ENCODE peak calls at places on chromosomes 1 and 21, in nine cellular contexts. Q, R, X, K, Y, E, L, O and S are unnamed samples. For H3K4me1, the result is how much of the 10 kb centered on the place peaks cover.

GRCh38 chr1:46489169-46489637 is 433 bp upstream of the DMBX1 start:
- DNase-seq in Q (no peak), R (no peak), X (no peak), K (no peak), Y (no peak), E (peak), L (peak), O (no peak), S (no peak)

GRCh38 chr1:222167111-222167510 is 380.8 kb downstream of the HHIPL2 start:
- DNase-seq in Q (no peak), R (peak), X (no peak), K (peak), Y (peak), E (peak), L (no peak), O (peak), S (no peak)

GRCh38 chr1:115980998-115981993 is 5.0 kb downstream of the SLC22A15 start:
- DNase-seq in Q (no peak), R (no peak), X (peak), K (no peak), Y (peak), E (no peak), L (peak), O (no peak), S (no peak)

GRCh38 chr1:30818568-30819243 is 61.1 kb upstream of the LAPTM5 start:
- DNase-seq in Q (no peak), R (no peak), X (no peak), K (no peak), Y (peak), E (no peak), L (no peak), O (no peak), S (no peak)

GRCh38 chr1:230516890-230517289 is 90.8 kb upstream of the PGBD5 start:
- DNase-seq in Q (no peak), R (no peak), X (no peak), K (no peak), Y (no peak), E (no peak), L (no peak), O (no peak), S (no peak)

GRCh38 chr1:6258675-6259074 is 2.2 kb downstream of the GPR153 start:
- DNase-seq in Q (no peak), R (no peak), X (no peak), K (no peak), Y (no peak), E (peak), L (no peak), O (no peak), S (no peak)

GRCh38 chr1:1041092-1041503 is 21.2 kb downstream of the AGRN start:
- DNase-seq in Q (no peak), R (no peak), X (no peak), K (no peak), Y (no peak), E (no peak), L (no peak), O (no peak), S (no peak)

GRCh38 chr1:44249543-44249942 is 36.3 kb downstream of the DMAP1 start:
- DNase-seq in Q (no peak), R (no peak), X (no peak), K (no peak), Y (no peak), E (no peak), L (no peak), O (no peak), S (no peak)

GRCh38 chr1:221663321-221663720 is 78.6 kb downstream of the DUSP10 start:
- DNase-seq in Q (no peak), R (no peak), X (no peak), K (no peak), Y (no peak), E (no peak), L (no peak), O (no peak), S (no peak)

GRCh38 chr1:85330711-85331290 is 54.4 kb upstream of the BCL10 start:
- DNase-seq in Q (no peak), R (peak), X (no peak), K (no peak), Y (peak), E (no peak), L (no peak), O (no peak), S (no peak)

GRCh38 chr1:16215882-16216753 is 3.7 kb upstream of the ARHGEF19 start:
- DNase-seq in Q (peak), R (peak), X (no peak), K (peak), Y (peak), E (peak), L (peak), O (peak), S (peak)
- H3K4me3 ChIP-seq in Q (peak), R (peak), X (peak), K (peak), Y (peak), E (peak), L (peak), O (peak), S (peak)

DNA sequence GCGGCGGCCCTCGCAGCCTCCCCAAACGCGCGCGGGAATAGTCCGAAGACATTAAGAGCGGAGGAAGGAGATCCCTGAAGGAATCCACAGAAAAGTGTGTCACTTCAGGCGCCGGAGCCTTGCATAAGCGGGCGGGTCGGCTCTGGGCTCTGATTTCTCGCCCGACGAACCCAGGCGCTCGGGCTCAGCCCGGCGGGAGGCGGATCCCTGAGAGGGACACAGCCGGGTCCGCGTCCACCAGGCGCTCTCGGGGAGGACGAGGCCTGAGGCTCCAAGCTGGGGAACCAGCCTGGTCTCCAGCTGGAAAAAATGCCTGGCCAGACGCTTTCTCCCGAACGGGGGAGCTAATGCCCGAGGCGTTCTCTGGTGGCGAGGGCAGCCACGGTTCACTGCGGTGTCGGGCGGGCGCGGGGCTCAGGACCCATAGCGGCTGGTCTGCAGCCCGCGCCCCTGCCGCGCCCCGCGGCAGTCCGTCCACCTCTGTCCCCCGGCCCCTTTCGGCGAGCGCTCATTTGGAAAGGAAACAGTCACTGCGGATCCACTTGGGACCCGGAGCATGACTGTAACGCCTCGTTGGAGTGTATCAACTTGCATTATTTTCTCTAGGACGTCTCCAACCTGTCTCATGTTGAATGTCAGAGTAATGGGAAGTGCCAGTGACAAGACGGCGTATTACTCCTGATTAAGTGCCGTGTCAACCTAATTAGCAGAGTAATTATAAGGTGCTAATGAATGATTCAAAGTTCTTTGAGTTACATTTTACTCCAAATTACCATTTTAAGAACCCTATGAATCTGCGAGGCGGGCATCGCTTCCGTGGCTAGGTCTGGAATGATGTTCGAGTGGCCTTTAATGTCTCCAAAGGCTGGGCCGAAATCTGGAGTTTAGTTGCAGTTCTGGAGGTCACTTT is 1.6 kb upstream of the BARHL2 start:
- DNase-seq in Q (no peak), R (no peak), X (no peak), K (no peak), Y (peak), E (no peak), L (no peak), O (no peak), S (no peak)
- H3K4me1 ChIP-seq in Q (under half), R (under half), X (under half), K (under half), Y (under half), E (under half), L (under half), O (under half), S (under half)

DNA sequence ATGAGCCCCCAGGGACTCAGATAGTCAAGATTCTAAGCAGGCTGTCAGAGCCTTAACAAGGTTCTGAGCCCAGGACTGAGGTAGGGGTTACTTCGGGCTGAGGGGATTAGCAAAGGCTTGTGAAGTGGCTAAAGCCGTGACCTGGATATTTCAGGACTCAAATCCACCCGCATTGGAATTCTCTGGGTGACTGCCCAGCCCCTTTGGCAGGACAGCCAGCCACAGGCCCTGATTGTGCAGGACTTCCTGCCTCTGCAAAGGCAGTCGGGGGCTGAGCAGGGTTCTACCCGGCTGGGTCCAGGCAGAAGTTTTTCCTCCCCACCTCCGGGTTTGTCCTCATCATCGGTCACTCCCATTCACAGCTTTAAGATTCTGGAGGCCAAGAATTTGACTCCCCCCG is at the start of gene PLA2G5:
- DNase-seq in Q (no peak), R (peak), X (no peak), K (no peak), Y (peak), E (peak), L (no peak), O (no peak), S (no peak)
- H3K4me3 ChIP-seq in Q (no peak), R (peak), X (no peak), K (no peak), Y (peak), E (no peak), L (no peak), O (no peak), S (no peak)

GRCh38 chr21:44425895-44426662 is 29.2 kb upstream of the LRRC3 start:
- DNase-seq in Q (peak), R (no peak), X (no peak), K (no peak), Y (no peak), E (no peak), L (no peak), O (peak), S (no peak)

GRCh38 chr21:44423941-44424607 is 31.2 kb upstream of the LRRC3 start:
- DNase-seq in Q (peak), R (no peak), X (no peak), K (no peak), Y (no peak), E (no peak), L (no peak), O (peak), S (no peak)

GRCh38 chr21:44426663-44427191 is 28.6 kb upstream of the LRRC3 start:
- DNase-seq in Q (peak), R (no peak), X (no peak), K (no peak), Y (no peak), E (no peak), L (no peak), O (peak), S (no peak)

GRCh38 chr21:44424608-44425306 is 30.6 kb upstream of the LRRC3 start:
- DNase-seq in Q (peak), R (no peak), X (no peak), K (no peak), Y (no peak), E (no peak), L (no peak), O (peak), S (no peak)

GRCh38 chr21:44425307-44425894 is 29.9 kb upstream of the LRRC3 start:
- DNase-seq in Q (peak), R (no peak), X (no peak), K (no peak), Y (no peak), E (no peak), L (no peak), O (peak), S (no peak)
- H3K4me1 ChIP-seq in Q (under half), R (under half), X (under half), K (under half), Y (under half), E (under half), L (under half), O (under half), S (under half)

GRCh38 chr1:201016211-201016651 is 7.3 kb downstream of the KIF21B start:
- DNase-seq in Q (no peak), R (no peak), X (no peak), K (no peak), Y (peak), E (peak), L (no peak), O (no peak), S (no peak)
- H3K4me3 ChIP-seq in Q (no peak), R (peak), X (no peak), K (no peak), Y (no peak), E (no peak), L (no peak), O (no peak), S (no peak)

DNA sequence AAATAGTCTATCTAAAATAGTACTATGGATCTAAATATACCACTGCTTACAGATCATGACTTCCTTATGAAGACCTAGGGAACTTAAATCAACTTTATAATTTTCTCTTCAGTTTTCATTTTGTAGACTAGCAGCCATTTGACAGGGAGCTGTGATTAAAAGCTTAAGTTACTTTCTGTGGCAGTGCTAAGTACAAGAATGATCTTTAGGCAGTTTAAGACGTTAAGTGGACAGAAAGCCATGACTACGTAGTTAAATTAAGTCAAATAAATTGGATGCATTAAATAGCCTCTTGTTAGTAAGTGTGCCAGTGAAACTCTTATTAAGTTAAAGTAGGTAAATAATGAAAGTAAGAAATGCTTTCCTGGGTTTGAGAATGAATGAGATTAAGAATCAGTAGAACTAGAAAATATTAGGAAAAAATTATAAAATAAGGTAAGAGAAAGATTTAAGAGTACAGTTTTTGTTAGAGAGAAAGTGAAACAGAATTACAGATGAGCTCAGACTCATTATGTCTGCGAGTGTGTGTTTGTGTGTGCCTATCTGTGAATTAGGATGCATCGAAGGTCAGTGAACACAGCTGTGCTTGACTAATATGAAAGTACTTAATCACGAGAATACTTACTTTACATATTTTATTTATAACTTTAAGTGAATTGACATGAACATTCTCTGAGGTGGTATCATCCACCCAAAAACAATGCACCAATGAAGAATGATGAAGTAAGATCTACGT is 336.9 kb downstream of the KCNT2 start:
- DNase-seq in Q (no peak), R (no peak), X (peak), K (no peak), Y (no peak), E (no peak), L (no peak), O (no peak), S (no peak)
- H3K4me1 ChIP-seq in Q (under half), R (under half), X (under half), K (under half), Y (under half), E (under half), L (under half), O (under half), S (under half)

DNA sequence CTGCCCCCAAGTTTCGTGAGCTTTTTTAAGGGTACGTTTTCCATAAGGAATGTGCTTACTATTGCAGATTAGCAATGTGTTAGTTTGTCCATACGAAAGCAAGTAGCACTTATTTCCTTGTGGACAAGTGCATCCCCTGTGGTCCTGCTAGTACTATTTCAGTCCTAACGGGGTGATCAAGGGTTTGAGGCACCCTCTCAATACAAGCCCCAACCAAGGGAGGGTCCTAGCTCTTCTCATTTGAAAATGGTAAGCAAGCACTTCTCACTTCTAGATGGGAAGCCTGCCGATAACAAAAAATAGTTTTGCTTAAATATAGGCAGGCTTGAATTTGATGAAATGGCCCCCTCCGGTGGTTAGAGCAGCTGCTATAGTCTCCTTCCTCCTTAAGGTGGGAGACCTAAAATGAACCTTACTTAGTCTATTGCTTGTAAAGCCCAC is 64.0 kb upstream of the HMCN1 start:
- DNase-seq in Q (peak), R (no peak), X (peak), K (peak), Y (peak), E (peak), L (peak), O (no peak), S (peak)
- H3K4me3 ChIP-seq in Q (no peak), R (no peak), X (no peak), K (no peak), Y (no peak), E (no peak), L (no peak), O (no peak), S (no peak)

GRCh38 chr1:50989694-50990093 is 19.6 kb downstream of the CDKN2C start:
- DNase-seq in Q (no peak), R (no peak), X (no peak), K (no peak), Y (peak), E (no peak), L (no peak), O (no peak), S (no peak)
- H3K4me1 ChIP-seq in Q (under half), R (under half), X (under half), K (under half), Y (under half), E (under half), L (under half), O (under half), S (under half)